ENCODE peak calls at places on chromosomes 6 and 20, in nine cellular contexts. U is fibroblast of pulmonary artery, Z is cardiac fibroblast, K is cardiac muscle cell, V is fibroblast of lung, E is kidney epithelial cell, C is IMR-90, X is A673, I is astrocyte. A is an unnamed sample.

GRCh38 chr6:67394254-67394653 is 1240.8 kb upstream of the ADGRB3 start:
- DNase-seq in I (no peak), K (no peak), V (no peak), Z (no peak), E (no peak), C (no peak), X (no peak), U (no peak), A (no peak)

GRCh38 chr6:115896538-115897129 is 164.1 kb downstream of the FRK start:
- DNase-seq in E (no peak), X (peak), U (peak), I (peak), K (peak), C (peak), V (peak), Z (peak), A (peak)

GRCh38 chr20:31673943-31674463 is 36.3 kb downstream of the COX4I2 start:
- DNase-seq in E (no peak), X (no peak), C (no peak), V (no peak), I (no peak), K (no peak), U (no peak), Z (no peak), A (no peak)

GRCh38 chr6:44678252-44678935 is 290.9 kb downstream of the CDC5L start:
- DNase-seq in C (no peak), V (no peak), X (no peak), E (no peak), I (no peak), K (no peak), U (no peak), Z (no peak), A (no peak)

GRCh38 chr6:16619777-16620176 is 141.5 kb downstream of the ATXN1 start:
- DNase-seq in V (no peak), X (no peak), Z (no peak), E (no peak), K (no peak), I (no peak), C (no peak), U (no peak), A (no peak)

GRCh38 chr6:63307581-63308246 is 12.1 kb downstream of the LGSN start:
- DNase-seq in K (peak), X (peak), I (peak), E (no peak), C (peak), U (peak), V (peak), Z (peak), A (peak)

GRCh38 chr6:7528565-7528964 is 12.9 kb upstream of the DSP start:
- DNase-seq in E (peak), X (no peak), Z (peak), I (peak), V (peak), U (peak), K (no peak), C (peak), A (peak)

GRCh38 chr20:36314734-36315544 is 8.8 kb downstream of the DLGAP4 start:
- DNase-seq in U (no peak), Z (no peak), I (no peak), E (no peak), X (no peak), C (no peak), V (no peak), K (no peak), A (no peak)

GRCh38 chr6:12228447-12229146 is 61.6 kb upstream of the EDN1 start:
- DNase-seq in C (no peak), X (no peak), U (no peak), K (no peak), Z (no peak), E (no peak), I (no peak), V (no peak), A (no peak)

GRCh38 chr20:57374931-57375651 is 16.1 kb upstream of the RBM38 start:
- DNase-seq in V (no peak), I (no peak), U (no peak), Z (no peak), K (no peak), X (no peak), C (no peak), E (no peak), A (no peak)

GRCh38 chr6:53464942-53465460 is 79.9 kb downstream of the GCLC start:
- DNase-seq in X (no peak), K (no peak), U (no peak), I (no peak), Z (peak), E (no peak), C (peak), V (no peak), A (peak)

GRCh38 chr6:39035689-39036088 is 12.9 kb upstream of the GLP1R start:
- DNase-seq in I (no peak), X (no peak), Z (no peak), K (no peak), V (no peak), U (no peak), C (no peak), E (no peak), A (no peak)

GRCh38 chr6:154343473-154344308 is 12.9 kb downstream of the IPCEF1 start:
- DNase-seq in E (no peak), V (peak), K (peak), I (peak), C (peak), Z (peak), X (peak), U (peak), A (peak)

GRCh38 chr6:19214231-19214630 is 622.9 kb upstream of the ID4 start:
- DNase-seq in K (no peak), X (no peak), I (no peak), C (no peak), E (no peak), U (no peak), Z (no peak), V (no peak), A (no peak)

GRCh38 chr6:30483677-30484279 is 5.5 kb upstream of the HLA-E start:
- DNase-seq in C (peak), V (peak), Z (peak), E (no peak), U (peak), K (peak), X (peak), I (peak), A (peak)

GRCh38 chr6:133623621-133624020 is 265.3 kb upstream of the TCF21 start:
- DNase-seq in I (no peak), Z (peak), C (no peak), U (no peak), V (no peak), X (no peak), K (no peak), E (no peak), A (no peak)

GRCh38 chr6:109816452-109817374 is 125.6 kb downstream of the FIG4 start:
- DNase-seq in K (peak), U (no peak), I (no peak), E (no peak), V (no peak), X (no peak), C (no peak), Z (no peak), A (no peak)

GRCh38 chr6:168447741-168448140 is 6.8 kb downstream of the SMOC2 start:
- DNase-seq in Z (no peak), U (no peak), I (no peak), K (no peak), E (no peak), V (no peak), X (no peak), C (no peak), A (no peak)

GRCh38 chr6:99467509-99468106 is 42.5 kb upstream of the PNISR start:
- DNase-seq in Z (peak), C (peak), X (peak), U (peak), V (peak), E (no peak), K (peak), I (peak), A (peak)

GRCh38 chr6:21634582-21634981 is 41.0 kb downstream of the SOX4 start:
- DNase-seq in C (peak), E (peak), V (peak), X (peak), I (peak), Z (peak), K (peak), U (peak), A (peak)

GRCh38 chr6:47180633-47181032 is 129.1 kb downstream of the TNFRSF21 start:
- DNase-seq in X (peak), I (no peak), U (peak), E (no peak), C (peak), Z (peak), K (no peak), V (peak), A (peak)

GRCh38 chr6:145798530-145798929 is 16.1 kb downstream of the FBXO30 start:
- DNase-seq in K (no peak), X (no peak), E (no peak), I (peak), Z (peak), C (peak), U (peak), V (peak), A (peak)

GRCh38 chr6:168713013-168713412 is 272.0 kb downstream of the SMOC2 start:
- DNase-seq in K (no peak), Z (no peak), E (no peak), I (no peak), U (no peak), X (no peak), C (no peak), V (no peak), A (no peak)

GRCh38 chr6:148998704-148999103 is 251.9 kb downstream of the UST start:
- DNase-seq in U (no peak), V (peak), Z (no peak), C (no peak), K (no peak), I (peak), X (no peak), E (no peak), A (peak)

GRCh38 chr6:148997863-148998262 is 251.0 kb downstream of the UST start:
- DNase-seq in Z (no peak), C (peak), U (peak), V (peak), I (peak), K (no peak), E (no peak), X (peak), A (peak)

GRCh38 chr6:149001422-149001821 is 254.6 kb downstream of the UST start:
- DNase-seq in K (no peak), X (no peak), V (no peak), C (no peak), U (no peak), I (no peak), Z (no peak), E (no peak), A (no peak)

GRCh38 chr6:148999921-149000589 is 253.2 kb downstream of the UST start:
- DNase-seq in X (no peak), V (peak), E (peak), U (peak), K (peak), I (peak), Z (peak), C (peak), A (peak)

GRCh38 chr6:148999501-148999900 is 252.7 kb downstream of the UST start:
- DNase-seq in U (peak), X (no peak), K (no peak), C (peak), V (peak), I (peak), Z (peak), E (no peak), A (no peak)
- H3K4me3 ChIP-seq in U (no peak), X (no peak), K (no peak), C (no peak), V (no peak), I (no peak), Z (no peak), E (no peak), A (no peak)

GRCh38 chr6:26022166-26022510 is 59.5 kb downstream of the TRIM38 start:
- DNase-seq in Z (peak), E (no peak), C (peak), I (peak), U (peak), K (peak), V (peak), X (peak), A (peak)

GRCh38 chr6:26020983-26021349 is 58.4 kb downstream of the TRIM38 start:
- DNase-seq in K (peak), X (no peak), I (peak), U (peak), V (peak), Z (peak), E (no peak), C (peak), A (peak)

GRCh38 chr6:26022737-26023136 is 60.1 kb downstream of the TRIM38 start:
- DNase-seq in C (no peak), U (no peak), Z (no peak), K (no peak), E (no peak), V (no peak), X (no peak), I (no peak), A (no peak)

GRCh38 chr6:26020291-26020982 is 57.8 kb downstream of the TRIM38 start:
- DNase-seq in X (peak), E (no peak), C (peak), U (peak), K (peak), I (peak), V (peak), Z (peak), A (peak)

GRCh38 chr6:26021350-26022165 is 59.0 kb downstream of the TRIM38 start:
- DNase-seq in I (peak), Z (peak), X (peak), C (peak), E (no peak), V (peak), U (peak), K (peak), A (peak)
- TF ChIP-seq CTCF in I (no peak), Z (no peak), X (no peak), C (no peak), E (no peak), V (no peak), U (no peak), K (no peak), A (no peak)

GRCh38 chr6:37572340-37572739 is 72.6 kb upstream of the CCDC167 start:
- DNase-seq in K (no peak), V (no peak), I (no peak), E (no peak), C (no peak), U (no peak), X (no peak), Z (no peak), A (no peak)

GRCh38 chr6:37566209-37566859 is 66.6 kb upstream of the CCDC167 start:
- DNase-seq in X (peak), K (peak), Z (peak), I (no peak), V (peak), E (no peak), U (peak), C (no peak), A (peak)

GRCh38 chr6:37570801-37571200 is 71.1 kb upstream of the CCDC167 start:
- DNase-seq in Z (no peak), I (no peak), X (no peak), E (no peak), U (no peak), K (peak), C (no peak), V (no peak), A (no peak)

GRCh38 chr6:37569317-37569716 is 69.6 kb upstream of the CCDC167 start:
- DNase-seq in Z (no peak), E (no peak), C (no peak), X (no peak), V (no peak), I (no peak), K (no peak), U (no peak), A (no peak)

DNA sequence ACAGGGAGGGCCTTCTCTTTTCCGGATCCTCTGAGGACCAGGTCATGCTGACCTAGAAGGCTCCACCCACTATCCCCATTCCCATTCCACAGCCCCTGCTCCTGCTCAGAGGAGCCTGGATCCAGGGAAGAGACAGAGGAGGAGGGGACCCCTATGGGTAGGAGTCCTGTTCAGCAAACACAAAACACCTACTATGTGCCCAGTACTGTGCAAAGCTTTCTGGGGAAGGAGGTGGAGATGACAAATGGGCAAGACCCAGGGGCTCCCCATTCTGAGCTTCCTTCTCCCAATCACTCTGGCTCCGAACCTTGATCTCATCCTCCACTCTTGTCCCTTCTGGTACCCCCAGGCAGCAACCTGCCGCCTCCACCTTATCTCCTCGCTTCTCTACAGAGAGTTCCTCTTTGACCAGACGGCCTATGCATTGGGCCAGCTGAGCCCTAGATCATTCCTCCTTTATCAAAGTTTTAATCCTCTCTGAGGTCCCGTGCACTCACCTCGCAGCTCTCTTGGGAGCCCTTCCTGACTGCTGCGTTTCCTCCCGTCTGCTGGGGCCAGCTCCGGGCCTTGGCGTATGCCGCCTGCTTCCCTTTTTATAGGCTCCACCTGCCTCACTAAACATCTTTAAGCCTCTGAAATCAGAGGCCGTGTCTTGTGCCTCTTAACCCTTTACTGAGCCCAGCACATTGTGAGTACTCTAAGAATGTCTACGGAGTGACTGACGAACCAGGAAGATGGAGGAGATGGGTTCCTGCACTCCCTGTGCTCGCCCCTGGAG is 70.5 kb upstream of the CCDC167 start:
- DNase-seq in I (no peak), C (no peak), E (no peak), K (no peak), U (no peak), Z (no peak), X (no peak), V (no peak), A (no peak)
- H3K4me3 ChIP-seq in I (no peak), C (no peak), E (no peak), K (no peak), U (no peak), Z (no peak), X (no peak), V (no peak), A (no peak)

GRCh38 chr6:107116328-107116892 is 1.1 kb upstream of the BEND3 start:
- DNase-seq in K (peak), X (peak), V (no peak), C (no peak), U (no peak), E (no peak), I (no peak), Z (peak), A (peak)
- TF ChIP-seq CTCF in K (peak), X (peak), V (no peak), C (peak), U (peak), E (peak), I (no peak), Z (peak), A (no peak)

DNA sequence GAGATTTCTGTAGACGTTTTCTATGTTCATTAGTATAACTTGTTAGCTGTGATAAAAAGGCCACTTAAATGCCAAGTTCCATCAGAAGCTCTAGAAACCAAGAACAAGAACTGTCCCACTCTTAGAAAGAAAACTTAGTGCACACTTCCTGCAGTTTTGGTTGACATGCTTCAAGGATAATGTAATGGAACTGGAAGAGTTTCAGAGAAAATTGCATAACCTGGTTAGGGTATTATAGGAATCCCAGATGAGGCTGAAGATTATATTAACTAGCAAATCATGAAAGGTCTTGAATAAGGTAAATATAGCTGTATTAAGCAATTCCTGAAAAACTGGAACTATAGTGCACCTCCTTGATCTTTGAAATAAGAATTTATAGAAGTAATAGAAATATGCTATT is 1.8 kb upstream of the PHACTR2 start:
- DNase-seq in C (peak), K (no peak), Z (peak), X (no peak), U (peak), I (peak), E (no peak), V (peak), A (peak)
- H3K4me3 ChIP-seq in C (no peak), K (no peak), Z (no peak), X (no peak), U (no peak), I (no peak), E (no peak), V (no peak), A (no peak)